ENCODE peak calls at places on chromosomes 11 and 22, in ten cellular contexts. One of them, this sample, is unnamed.

GRCh38 chr11:68704887-68705286 is 20.5 kb downstream of the GAL start:
- DNase-seq in ureter: no peak
- DNase-seq in uterus: no peak
- DNase-seq in aorta: no peak
- DNase-seq in T follicular helper cell: no peak
- DNase-seq in AG09309: no peak
- DNase-seq in putamen: no peak
- DNase-seq in SHP77 treated with DMSO at 0.1 percent for 48 hours: no peak
- DNase-seq in tibial artery: no peak
- DNase-seq in NCI-H460: no peak
- DNase-seq in this sample: no peak

GRCh38 chr11:9573054-9573774 is at the start of gene WEE1:
- DNase-seq in ureter: peak; percentile 99
- DNase-seq in uterus: peak; percentile 98
- DNase-seq in aorta: peak; percentile 99
- DNase-seq in T follicular helper cell: peak; percentile 86
- DNase-seq in AG09309: peak; percentile 90
- DNase-seq in putamen: peak; percentile 91
- DNase-seq in SHP77 treated with DMSO at 0.1 percent for 48 hours: peak; percentile 63
- DNase-seq in tibial artery: peak; percentile 99
- DNase-seq in NCI-H460: peak; percentile 94
- DNase-seq in this sample: peak; percentile 97

GRCh38 chr11:124717421-124717785 is 22.3 kb upstream of the NRGN start:
- DNase-seq in ureter: no peak
- DNase-seq in uterus: no peak
- DNase-seq in aorta: no peak
- DNase-seq in T follicular helper cell: no peak
- DNase-seq in AG09309: no peak
- DNase-seq in putamen: no peak
- DNase-seq in SHP77 treated with DMSO at 0.1 percent for 48 hours: no peak
- DNase-seq in tibial artery: no peak
- DNase-seq in NCI-H460: no peak
- DNase-seq in this sample: no peak

GRCh38 chr11:19673924-19674390 is 38.7 kb upstream of the NAV2 start:
- DNase-seq in ureter: peak; percentile 82
- DNase-seq in uterus: peak; percentile 88
- DNase-seq in aorta: peak; percentile 89
- DNase-seq in T follicular helper cell: no peak
- DNase-seq in AG09309: no peak
- DNase-seq in putamen: peak; percentile 65
- DNase-seq in SHP77 treated with DMSO at 0.1 percent for 48 hours: no peak
- DNase-seq in tibial artery: peak; percentile 97
- DNase-seq in NCI-H460: no peak
- DNase-seq in this sample: no peak

GRCh38 chr22:44557064-44557748 is 59.2 kb upstream of the RTL6 start:
- DNase-seq in ureter: no peak
- DNase-seq in uterus: no peak
- DNase-seq in aorta: no peak
- DNase-seq in T follicular helper cell: no peak
- DNase-seq in AG09309: no peak
- DNase-seq in putamen: no peak
- DNase-seq in SHP77 treated with DMSO at 0.1 percent for 48 hours: no peak
- DNase-seq in tibial artery: no peak
- DNase-seq in NCI-H460: no peak
- DNase-seq in this sample: no peak

GRCh38 chr11:86632499-86633269 is 39.7 kb downstream of the ME3 start:
- DNase-seq in ureter: no peak
- DNase-seq in uterus: no peak
- DNase-seq in aorta: peak; percentile 83
- DNase-seq in T follicular helper cell: no peak
- DNase-seq in AG09309: peak; percentile 87
- DNase-seq in putamen: no peak
- DNase-seq in SHP77 treated with DMSO at 0.1 percent for 48 hours: no peak
- DNase-seq in tibial artery: peak; percentile 75
- DNase-seq in NCI-H460: peak; percentile 76
- DNase-seq in this sample: peak; percentile 78

GRCh38 chr11:27028653-27029052 is 12.0 kb upstream of the BBOX1 start:
- DNase-seq in ureter: no peak
- DNase-seq in uterus: no peak
- DNase-seq in aorta: no peak
- DNase-seq in T follicular helper cell: no peak
- DNase-seq in AG09309: no peak
- DNase-seq in putamen: no peak
- DNase-seq in SHP77 treated with DMSO at 0.1 percent for 48 hours: no peak
- DNase-seq in tibial artery: no peak
- DNase-seq in NCI-H460: no peak
- DNase-seq in this sample: no peak

GRCh38 chr11:27705873-27706820 is 5.9 kb upstream of the BDNF start:
- DNase-seq in ureter: no peak
- DNase-seq in uterus: no peak
- DNase-seq in aorta: no peak
- DNase-seq in T follicular helper cell: no peak
- DNase-seq in AG09309: no peak
- DNase-seq in putamen: no peak
- DNase-seq in SHP77 treated with DMSO at 0.1 percent for 48 hours: no peak
- DNase-seq in tibial artery: no peak
- DNase-seq in NCI-H460: no peak
- DNase-seq in this sample: no peak

GRCh38 chr11:127919206-127920000 is 668.0 kb downstream of the ETS1 start:
- DNase-seq in ureter: no peak
- DNase-seq in uterus: no peak
- DNase-seq in aorta: no peak
- DNase-seq in T follicular helper cell: no peak
- DNase-seq in AG09309: peak; percentile 46
- DNase-seq in putamen: no peak
- DNase-seq in SHP77 treated with DMSO at 0.1 percent for 48 hours: no peak
- DNase-seq in tibial artery: no peak
- DNase-seq in NCI-H460: no peak
- DNase-seq in this sample: no peak

GRCh38 chr11:44814881-44815592 is 88.3 kb downstream of the TSPAN18 start:
- DNase-seq in ureter: no peak
- DNase-seq in uterus: no peak
- DNase-seq in aorta: no peak
- DNase-seq in T follicular helper cell: no peak
- DNase-seq in AG09309: peak; percentile 37
- DNase-seq in putamen: no peak
- DNase-seq in SHP77 treated with DMSO at 0.1 percent for 48 hours: no peak
- DNase-seq in tibial artery: no peak
- DNase-seq in NCI-H460: no peak
- DNase-seq in this sample: no peak

GRCh38 chr11:122207921-122208764 is 92.1 kb upstream of the BLID start:
- DNase-seq in ureter: no peak
- DNase-seq in uterus: no peak
- DNase-seq in aorta: no peak
- DNase-seq in T follicular helper cell: no peak
- DNase-seq in AG09309: peak; percentile 59
- DNase-seq in putamen: no peak
- DNase-seq in SHP77 treated with DMSO at 0.1 percent for 48 hours: no peak
- DNase-seq in tibial artery: no peak
- DNase-seq in NCI-H460: no peak
- DNase-seq in this sample: no peak

GRCh38 chr11:62030071-62030684 is 62.7 kb upstream of the FTH1 start:
- DNase-seq in ureter: no peak
- DNase-seq in uterus: no peak
- DNase-seq in aorta: no peak
- DNase-seq in T follicular helper cell: no peak
- DNase-seq in AG09309: no peak
- DNase-seq in putamen: no peak
- DNase-seq in SHP77 treated with DMSO at 0.1 percent for 48 hours: no peak
- DNase-seq in tibial artery: peak; percentile 31
- DNase-seq in NCI-H460: no peak
- DNase-seq in this sample: no peak

GRCh38 chr22:46995501-46996360 is 233.3 kb downstream of the TBC1D22A start:
- DNase-seq in ureter: no peak
- DNase-seq in uterus: no peak
- DNase-seq in aorta: no peak
- DNase-seq in T follicular helper cell: no peak
- DNase-seq in AG09309: no peak
- DNase-seq in putamen: no peak
- DNase-seq in SHP77 treated with DMSO at 0.1 percent for 48 hours: no peak
- DNase-seq in tibial artery: no peak
- DNase-seq in NCI-H460: no peak
- DNase-seq in this sample: no peak

GRCh38 chr11:120688166-120688565 is 176.6 kb downstream of the GRIK4 start:
- DNase-seq in ureter: no peak
- DNase-seq in uterus: no peak
- DNase-seq in aorta: no peak
- DNase-seq in T follicular helper cell: no peak
- DNase-seq in AG09309: no peak
- DNase-seq in putamen: no peak
- DNase-seq in SHP77 treated with DMSO at 0.1 percent for 48 hours: no peak
- DNase-seq in tibial artery: no peak
- DNase-seq in NCI-H460: no peak
- DNase-seq in this sample: no peak

GRCh38 chr22:17862646-17863181 is 88.4 kb upstream of the BID start:
- DNase-seq in ureter: no peak
- DNase-seq in uterus: no peak
- DNase-seq in aorta: no peak
- DNase-seq in T follicular helper cell: no peak
- DNase-seq in AG09309: no peak
- DNase-seq in putamen: no peak
- DNase-seq in SHP77 treated with DMSO at 0.1 percent for 48 hours: no peak
- DNase-seq in tibial artery: no peak
- DNase-seq in NCI-H460: no peak
- DNase-seq in this sample: no peak

This sample was measured in amniotic stem cell.